ENCODE peak calls at places on chromosomes 5 and 9, in seven cellular contexts. H is upper lobe of right lung, C is tibial nerve, B is heart left ventricle, X is lower lobe of right lung, E is tibial artery, K is GM23248. I is an unnamed sample. For H3K36me3, the result is how much of the 10 kb centered on the place peaks cover.

GRCh38 chr9:136886610-136887597 is 588 bp downstream of the TRAF2 start:
- DNase-seq in B (no peak), K (peak), X (no peak), C (no peak), H (peak), E (no peak), I (no peak)

GRCh38 chr9:22055090-22055489 is 46.0 kb upstream of the CDKN2B start:
- DNase-seq in C (no peak), X (no peak), B (no peak), H (no peak), K (no peak), E (no peak), I (no peak)

GRCh38 chr5:176890455-176891330 is 8.5 kb downstream of the HK3 start:
- DNase-seq in H (no peak), E (no peak), C (no peak), B (no peak), X (no peak), K (no peak), I (no peak)

GRCh38 chr5:17190242-17190778 is 27.1 kb upstream of the BASP1 start:
- DNase-seq in C (no peak), B (no peak), X (no peak), E (no peak), K (peak), H (no peak), I (no peak)

GRCh38 chr5:68538886-68539420 is 323.4 kb downstream of the PIK3R1 start:
- DNase-seq in H (no peak), X (no peak), C (no peak), B (no peak), E (no peak), K (no peak), I (no peak)

GRCh38 chr5:96052374-96052773 is 90.7 kb upstream of the ELL2 start:
- DNase-seq in H (no peak), B (no peak), E (no peak), C (no peak), X (no peak), K (no peak), I (no peak)

GRCh38 chr5:172002310-172002709 is 4.1 kb downstream of the FBXW11 start:
- DNase-seq in C (no peak), H (no peak), X (no peak), B (no peak), K (peak), E (no peak), I (no peak)

GRCh38 chr5:132466453-132467291 is 23.9 kb downstream of the IRF1 start:
- DNase-seq in X (peak), E (no peak), C (no peak), H (peak), K (no peak), B (peak), I (no peak)

GRCh38 chr5:111227805-111228204 is 3.6 kb downstream of the CAMK4 start:
- DNase-seq in X (no peak), C (no peak), K (peak), B (no peak), H (no peak), E (no peak), I (no peak)

GRCh38 chr9:27184556-27185351 is 75.7 kb downstream of the TEK start:
- DNase-seq in K (peak), C (no peak), E (no peak), X (no peak), H (no peak), B (no peak), I (no peak)

GRCh38 chr9:130137870-130138653 is 34.1 kb upstream of the NCS1 start:
- DNase-seq in C (no peak), K (peak), X (no peak), B (peak), H (no peak), E (peak), I (no peak)

GRCh38 chr9:137218754-137219271 is 3.2 kb downstream of the RNF208 start:
- DNase-seq in X (no peak), C (no peak), B (peak), E (no peak), K (peak), H (no peak), I (no peak)

GRCh38 chr9:6415266-6415665 is 2.3 kb downstream of the UHRF2 start:
- DNase-seq in X (no peak), K (peak), H (no peak), C (no peak), E (no peak), B (no peak), I (no peak)

GRCh38 chr9:26169684-26170083 is 491.4 kb upstream of the TUSC1 start:
- DNase-seq in H (no peak), X (no peak), C (no peak), B (no peak), K (peak), E (no peak), I (no peak)

GRCh38 chr5:95728494-95729114 is 2.5 kb upstream of the RHOBTB3 start:
- DNase-seq in B (no peak), C (no peak), H (no peak), K (peak), E (no peak), X (no peak), I (no peak)

GRCh38 chr5:127228540-127229184 is 61.9 kb upstream of the MEGF10 start:
- DNase-seq in C (no peak), H (no peak), B (no peak), K (peak), E (no peak), X (no peak), I (no peak)

GRCh38 chr9:88773627-88774244 is 217.5 kb upstream of the S1PR3 start:
- DNase-seq in B (no peak), C (no peak), K (peak), X (no peak), E (no peak), H (no peak), I (no peak)

GRCh38 chr9:136051568-136052432 is 43.3 kb downstream of the NACC2 start:
- DNase-seq in K (peak), H (peak), B (peak), E (peak), C (peak), X (peak), I (peak)

GRCh38 chr9:107465467-107466451 is 23.8 kb downstream of the KLF4 start:
- DNase-seq in B (peak), X (peak), K (peak), C (peak), H (peak), E (peak), I (peak)

GRCh38 chr5:136642976-136643375 is 277.6 kb upstream of the TRPC7 start:
- DNase-seq in H (no peak), C (no peak), K (no peak), E (no peak), B (no peak), X (no peak), I (no peak)

GRCh38 chr5:59760798-59761348 is 132.7 kb downstream of the PDE4D start:
- DNase-seq in H (no peak), K (peak), B (no peak), C (no peak), X (no peak), E (no peak), I (no peak)

GRCh38 chr5:166027582-166027981 is 2263.9 kb upstream of the WWC1 start:
- DNase-seq in H (no peak), E (no peak), B (no peak), X (no peak), K (no peak), C (no peak), I (no peak)

GRCh38 chr5:164053123-164053522 is 547.7 kb downstream of the MAT2B start:
- DNase-seq in C (no peak), X (no peak), E (no peak), B (no peak), H (no peak), K (no peak), I (no peak)

GRCh38 chr5:1442222-1443144 is 2.8 kb downstream of the SLC6A3 start:
- DNase-seq in H (no peak), X (no peak), K (no peak), B (no peak), C (no peak), E (peak), I (no peak)

GRCh38 chr5:82417776-82418607 is 139.8 kb upstream of the RPS23 start:
- DNase-seq in X (peak), K (peak), B (no peak), H (peak), C (no peak), E (no peak), I (no peak)

GRCh38 chr9:112331676-112331955 is 1.8 kb downstream of the PTBP3 start:
- DNase-seq in B (no peak), H (no peak), C (no peak), E (no peak), K (no peak), X (no peak), I (no peak)

GRCh38 chr5:125232779-125233230 is 486.4 kb upstream of the ZNF608 start:
- DNase-seq in C (no peak), E (no peak), B (no peak), H (no peak), K (peak), X (no peak), I (no peak)

GRCh38 chr5:110549301-110549700 is 177.2 kb downstream of the TMEM232 start:
- DNase-seq in C (no peak), E (no peak), H (no peak), K (no peak), X (no peak), B (no peak), I (no peak)

GRCh38 chr5:106094128-106094726 is 1576.5 kb downstream of the EFNA5 start:
- DNase-seq in E (no peak), X (no peak), H (no peak), B (no peak), K (peak), C (no peak), I (no peak)

GRCh38 chr9:4826417-4827166 is 33.8 kb downstream of the RCL1 start:
- DNase-seq in X (no peak), C (no peak), B (no peak), H (no peak), E (no peak), K (no peak), I (no peak)

GRCh38 chr5:93055971-93056370 is 525.0 kb downstream of the NR2F1-AS1 start:
- DNase-seq in H (no peak), E (no peak), K (no peak), B (no peak), C (no peak), X (no peak), I (no peak)

DNA sequence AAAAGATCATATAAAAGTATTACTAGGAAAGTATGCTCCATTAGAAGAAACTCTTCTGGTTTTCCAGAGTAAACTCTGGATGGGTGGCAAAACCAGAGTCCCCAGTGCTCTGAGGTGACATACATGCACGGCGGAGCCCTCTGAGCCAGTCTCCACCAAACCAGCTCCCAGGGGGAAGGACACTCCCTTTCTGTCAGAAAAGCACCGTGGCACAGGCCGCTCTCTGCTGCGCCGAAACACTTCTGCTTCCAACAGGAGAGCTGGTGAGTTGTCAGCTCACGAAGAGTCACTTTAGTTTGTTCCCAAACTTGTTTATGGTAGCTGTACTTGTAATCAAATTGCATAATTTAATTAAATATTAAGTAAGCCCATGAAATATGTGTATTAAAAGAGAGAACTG is 184.6 kb downstream of the CDK5RAP2 start:
- DNase-seq in E (no peak), C (no peak), X (no peak), B (no peak), K (no peak), H (no peak), I (no peak)
- H3K36me3 ChIP-seq in E (half or more), C (under half), X (half or more), B (under half), K (under half), H (half or more), I (under half)

GRCh38 chr5:170573660-170574059 is 69.8 kb downstream of the KCNIP1 start:
- DNase-seq in X (no peak), K (no peak), H (no peak), B (no peak), E (no peak), C (no peak), I (no peak)

GRCh38 chr5:170572453-170572852 is 68.6 kb downstream of the KCNIP1 start:
- DNase-seq in K (peak), C (no peak), H (no peak), X (no peak), E (no peak), B (no peak), I (no peak)

GRCh38 chr5:170571885-170572284 is 68.1 kb downstream of the KCNIP1 start:
- DNase-seq in E (no peak), B (no peak), C (no peak), H (no peak), K (no peak), X (no peak), I (no peak)

GRCh38 chr5:170571331-170571731 is 67.5 kb downstream of the KCNIP1 start:
- DNase-seq in H (no peak), X (no peak), B (no peak), K (peak), E (no peak), C (no peak), I (no peak)

DNA sequence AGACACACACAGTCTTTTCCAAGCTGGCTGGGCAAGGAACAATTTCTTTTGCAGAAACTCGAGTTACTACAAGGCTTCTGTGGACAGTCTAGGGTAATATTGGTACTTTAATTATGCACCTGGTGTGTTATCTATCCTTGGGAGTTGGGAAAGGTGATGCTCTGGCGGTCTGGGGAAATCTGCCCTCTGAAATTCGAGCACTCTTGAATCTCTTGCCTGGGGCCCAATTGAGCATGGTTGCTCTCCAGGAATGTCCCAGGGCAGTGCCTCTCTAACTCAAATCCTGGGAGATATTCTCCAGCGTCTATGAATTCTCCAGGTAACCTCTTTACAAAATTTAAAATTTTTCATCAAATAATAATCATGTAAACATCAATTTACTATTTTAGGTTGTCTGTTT is 69.3 kb downstream of the KCNIP1 start:
- DNase-seq in C (no peak), E (no peak), B (no peak), K (no peak), X (no peak), H (no peak), I (no peak)
- H3K27ac ChIP-seq in C (no peak), E (no peak), B (no peak), K (no peak), X (no peak), H (no peak), I (no peak)

GRCh38 chr5:52655163-52655562 is 132.6 kb upstream of the ITGA1 start:
- DNase-seq in X (no peak), B (no peak), H (no peak), E (no peak), K (no peak), C (no peak), I (no peak)
- H3K36me3 ChIP-seq in X (under half), B (under half), H (under half), E (under half), K (under half), C (under half), I (under half)

GRCh38 chr5:72607381-72607780 is 100.2 kb upstream of the ZNF366 start:
- DNase-seq in H (no peak), B (no peak), K (no peak), X (no peak), E (no peak), C (no peak), I (no peak)
- H3K27ac ChIP-seq in H (no peak), B (no peak), K (no peak), X (no peak), E (no peak), C (no peak), I (no peak)

GRCh38 chr9:23648651-23649050 is 177.4 kb downstream of the ELAVL2 start:
- DNase-seq in K (no peak), H (no peak), C (no peak), B (no peak), E (no peak), X (no peak), I (no peak)

GRCh38 chr9:23638837-23639426 is 187.1 kb downstream of the ELAVL2 start:
- DNase-seq in E (no peak), H (no peak), X (no peak), B (no peak), C (no peak), K (no peak), I (no peak)

GRCh38 chr9:23644326-23644725 is 181.7 kb downstream of the ELAVL2 start:
- DNase-seq in X (no peak), E (no peak), C (no peak), K (no peak), H (no peak), B (no peak), I (no peak)

GRCh38 chr9:23644906-23645305 is 181.1 kb downstream of the ELAVL2 start:
- DNase-seq in X (no peak), K (no peak), B (no peak), C (no peak), H (no peak), E (no peak), I (no peak)

GRCh38 chr9:23643656-23644258 is 182.3 kb downstream of the ELAVL2 start:
- DNase-seq in X (no peak), B (no peak), E (no peak), C (no peak), H (no peak), K (no peak), I (no peak)
- H3K36me3 ChIP-seq in X (under half), B (under half), E (under half), C (under half), H (under half), K (under half), I (under half)

DNA sequence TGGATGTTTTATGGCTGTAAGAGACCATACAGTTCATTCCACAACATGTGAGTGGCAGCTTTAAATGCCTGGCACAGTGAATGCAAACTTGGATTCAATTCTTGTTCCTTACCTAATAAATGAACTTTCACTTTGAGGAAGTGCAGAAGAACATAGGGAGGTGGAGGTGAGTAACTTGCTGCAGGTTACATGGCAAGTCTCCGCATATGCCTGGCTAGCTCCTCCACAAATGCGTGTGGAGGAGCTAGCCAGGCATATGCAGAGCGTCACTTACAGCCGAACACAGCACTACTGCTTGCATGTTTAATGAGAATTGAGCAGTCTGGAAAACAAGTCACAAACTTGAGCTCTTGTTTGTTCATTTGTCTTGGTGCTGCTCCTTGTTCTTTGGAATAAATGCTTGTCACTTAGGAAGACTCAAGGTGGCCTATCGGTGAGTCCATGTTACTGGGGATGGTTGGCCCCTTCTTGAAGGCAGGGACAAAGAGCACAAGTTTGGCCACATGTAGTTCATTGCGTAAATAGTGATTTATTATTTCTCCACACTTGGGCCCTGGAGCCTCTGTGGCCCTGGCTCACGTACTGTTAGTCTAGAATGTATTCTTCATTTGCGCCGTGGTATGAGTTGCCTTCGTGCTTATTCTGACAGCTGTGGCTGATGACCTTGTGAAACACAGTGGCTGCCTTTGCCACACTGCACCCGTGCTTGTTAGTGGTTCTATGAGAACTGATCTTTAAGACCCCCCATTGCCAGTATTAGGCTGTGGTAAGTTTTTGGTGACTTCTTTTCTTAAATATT is 3.1 kb downstream of the ISOC1 start:
- DNase-seq in K (no peak), C (no peak), E (no peak), H (no peak), B (peak), X (no peak), I (no peak)
- H3K27ac ChIP-seq in K (no peak), C (no peak), E (no peak), H (no peak), B (peak), X (no peak), I (no peak)

GRCh38 chr9:116329470-116329869 is 175.9 kb downstream of the PAPPA start:
- DNase-seq in B (no peak), E (no peak), K (no peak), C (no peak), H (no peak), X (no peak), I (no peak)

GRCh38 chr9:116332090-116332489 is 178.5 kb downstream of the PAPPA start:
- DNase-seq in E (no peak), K (no peak), H (no peak), X (no peak), C (no peak), B (no peak), I (no peak)

GRCh38 chr9:116333254-116333653 is 179.7 kb downstream of the PAPPA start:
- DNase-seq in K (no peak), C (no peak), E (no peak), B (no peak), X (no peak), H (no peak), I (no peak)

GRCh38 chr9:116327702-116328440 is 174.3 kb downstream of the PAPPA start:
- DNase-seq in B (no peak), K (peak), H (no peak), C (no peak), X (no peak), E (no peak), I (no peak)

DNA sequence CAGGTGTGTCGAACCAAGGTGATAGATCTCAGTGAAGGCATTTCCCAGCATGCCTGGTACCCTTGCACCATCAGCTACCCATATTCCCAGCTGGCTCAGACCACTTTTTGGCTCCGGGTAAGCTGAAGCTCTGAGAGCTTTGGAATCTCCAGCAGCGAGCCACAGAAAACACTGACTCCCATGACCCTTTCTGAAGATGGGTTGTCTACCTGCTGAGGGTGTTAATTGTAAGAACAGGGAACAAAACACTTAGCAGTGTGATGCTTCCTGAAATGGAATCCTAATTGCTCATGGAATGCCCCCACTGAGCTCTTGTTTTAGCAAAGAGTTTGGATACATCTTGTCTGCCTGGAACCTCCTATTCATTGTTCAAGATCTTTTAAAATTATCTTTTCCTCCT is 177.7 kb downstream of the PAPPA start:
- DNase-seq in X (no peak), K (no peak), C (no peak), E (no peak), H (no peak), B (no peak), I (no peak)
- H3K36me3 ChIP-seq in X (under half), K (under half), C (under half), E (under half), H (under half), B (under half), I (under half)

DNA sequence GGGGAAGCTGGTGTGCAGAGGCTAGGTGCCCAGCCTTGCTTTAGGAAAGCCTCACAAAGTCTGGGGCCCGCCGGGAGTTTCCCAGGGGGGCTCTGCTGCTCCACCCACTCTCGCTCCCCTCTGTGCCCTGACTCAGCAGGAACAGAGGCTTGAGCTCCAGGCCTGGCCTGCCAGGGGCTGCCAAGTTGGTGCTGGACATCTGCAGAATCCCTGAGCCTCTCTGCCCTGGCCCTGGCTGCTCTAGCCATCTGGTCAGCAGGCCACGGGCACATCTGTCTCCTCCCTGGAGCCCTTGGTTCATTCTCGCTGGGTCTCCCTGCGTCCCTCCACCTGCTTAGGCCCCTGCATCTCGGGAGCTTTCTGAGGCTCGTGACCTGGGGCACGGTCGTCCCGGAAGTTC is 626 bp upstream of the ADAMTSL2 start:
- DNase-seq in C (no peak), B (peak), K (peak), X (no peak), H (no peak), E (no peak), I (no peak)
- H3K27ac ChIP-seq in C (peak), B (peak), K (no peak), X (peak), H (peak), E (no peak), I (no peak)

I was measured in thoracic aorta.